ENCODE peak calls at places on chromosomes 13 and 19, in seven cellular contexts. J is PC-3, B is MM.1S, T is fibroblast of lung, X is HCT116, O is neural progenitor cell, P is mammary epithelial cell. Y is an unnamed sample.
A peak's percentile ranks its signal among the peaks of the same experiment; 100 is the strongest.

GRCh38 chr19:2977001-2977685 is at the start of gene TLE6:
- DNase-seq in P (peak; percentile 94), T (peak; percentile 90), J (peak; percentile 91), X (peak; percentile 91), O (peak; percentile 98), B (peak; percentile 87), Y (peak; percentile 95)

GRCh38 chr19:11106477-11106876 is 17.2 kb downstream of the LDLR start:
- DNase-seq in T (no peak), B (no peak), X (no peak), P (no peak), O (no peak), J (no peak), Y (no peak)

GRCh38 chr13:24274452-24274971 is 34.9 kb upstream of the C1QTNF9 start:
- DNase-seq in B (no peak), O (no peak), T (no peak), J (no peak), P (peak; percentile 6), X (no peak), Y (peak; percentile 54)

GRCh38 chr19:55189424-55189823 is 9.3 kb upstream of the SYT5 start:
- DNase-seq in P (peak; percentile 100), J (peak; percentile 99), O (no peak), B (no peak), X (peak; percentile 88), T (peak; percentile 96), Y (no peak)

GRCh38 chr19:33406521-33407139 is 33.1 kb downstream of the CEBPG start:
- DNase-seq in B (peak; percentile 33), J (peak; percentile 73), P (peak; percentile 28), T (peak; percentile 21), X (peak; percentile 32), O (peak; percentile 84), Y (peak; percentile 71)

GRCh38 chr13:102846261-102847015 is 606 bp downstream of the ERCC5 start:
- DNase-seq in P (peak; percentile 35), O (peak; percentile 33), J (peak; percentile 34), X (peak; percentile 8), T (peak; percentile 41), B (peak; percentile 45), Y (peak; percentile 66)

GRCh38 chr19:18846862-18847515 is 15.2 kb downstream of the UPF1 start:
- DNase-seq in J (peak; percentile 74), O (peak; percentile 91), T (peak; percentile 59), P (peak; percentile 59), B (peak; percentile 30), X (no peak), Y (peak; percentile 82)

GRCh38 chr13:65336916-65337315 is 1893.2 kb downstream of the PCDH9 start:
- DNase-seq in X (no peak), O (no peak), B (no peak), T (peak; percentile 73), J (no peak), P (no peak), Y (peak; percentile 14)

GRCh38 chr13:44410328-44410859 is 36.8 kb downstream of the SERP2 start:
- DNase-seq in X (no peak), B (no peak), P (no peak), O (no peak), J (no peak), T (no peak), Y (no peak)

GRCh38 chr13:30892966-30893365 is 13.1 kb upstream of the MEDAG start:
- DNase-seq in J (peak; percentile 38), T (peak; percentile 56), B (no peak), P (no peak), O (peak; percentile 74), X (peak; percentile 77), Y (peak; percentile 53)

GRCh38 chr19:37007587-37008220 is 70.5 kb upstream of the ZNF420 start:
- DNase-seq in J (no peak), B (no peak), X (no peak), P (peak; percentile 13), T (peak; percentile 51), O (no peak), Y (peak; percentile 28)

GRCh38 chr13:40187324-40187795 is 479.1 kb downstream of the FOXO1 start:
- DNase-seq in T (no peak), J (no peak), P (no peak), X (no peak), B (no peak), O (no peak), Y (no peak)

GRCh38 chr19:34336781-34337271 is 28.2 kb upstream of the GPI start:
- DNase-seq in J (peak; percentile 32), X (peak; percentile 8), B (peak; percentile 45), P (peak; percentile 16), T (no peak), O (peak; percentile 56), Y (peak; percentile 57)

GRCh38 chr19:51121257-51121656 is 3.4 kb upstream of the SIGLEC9 start:
- DNase-seq in X (no peak), P (no peak), B (no peak), O (no peak), T (no peak), J (no peak), Y (no peak)

GRCh38 chr19:52094526-52094925 is 1.0 kb downstream of the ZNF841 start:
- DNase-seq in X (no peak), T (no peak), B (no peak), O (peak; percentile 1), P (no peak), J (no peak), Y (no peak)

GRCh38 chr19:41886761-41887710 is 4.1 kb downstream of the ARHGEF1 start:
- DNase-seq in B (no peak), T (no peak), P (peak; percentile 81), X (no peak), J (no peak), O (no peak), Y (peak; percentile 75)

GRCh38 chr13:113364371-113364932 is 522 bp upstream of the GRTP1 start:
- DNase-seq in T (no peak), B (no peak), X (no peak), O (no peak), J (no peak), P (no peak), Y (no peak)

GRCh38 chr19:47891923-47892666 is 6.0 kb upstream of the SULT2A1 start:
- DNase-seq in P (no peak), X (no peak), T (peak; percentile 12), O (peak; percentile 77), J (no peak), B (no peak), Y (no peak)

GRCh38 chr13:112052213-112052612 is 14.7 kb upstream of the SOX1 start:
- DNase-seq in X (no peak), J (no peak), P (no peak), O (no peak), B (no peak), T (no peak), Y (no peak)
- TF ChIP-seq EZH2 in X (no peak), J (no peak), P (no peak), O (no peak), B (no peak), T (no peak), Y (no peak)

GRCh38 chr13:42048625-42049453 is at the start of gene DGKH:
- DNase-seq in P (peak; percentile 80), T (peak; percentile 77), J (peak; percentile 61), O (peak; percentile 89), B (peak; percentile 36), X (peak; percentile 33), Y (peak; percentile 83)
- TF ChIP-seq CTCF in P (peak; percentile 20), T (peak; percentile 7), J (peak; percentile 29), O (peak; percentile 27), B (peak; percentile 9), X (no peak), Y (no peak)

DNA sequence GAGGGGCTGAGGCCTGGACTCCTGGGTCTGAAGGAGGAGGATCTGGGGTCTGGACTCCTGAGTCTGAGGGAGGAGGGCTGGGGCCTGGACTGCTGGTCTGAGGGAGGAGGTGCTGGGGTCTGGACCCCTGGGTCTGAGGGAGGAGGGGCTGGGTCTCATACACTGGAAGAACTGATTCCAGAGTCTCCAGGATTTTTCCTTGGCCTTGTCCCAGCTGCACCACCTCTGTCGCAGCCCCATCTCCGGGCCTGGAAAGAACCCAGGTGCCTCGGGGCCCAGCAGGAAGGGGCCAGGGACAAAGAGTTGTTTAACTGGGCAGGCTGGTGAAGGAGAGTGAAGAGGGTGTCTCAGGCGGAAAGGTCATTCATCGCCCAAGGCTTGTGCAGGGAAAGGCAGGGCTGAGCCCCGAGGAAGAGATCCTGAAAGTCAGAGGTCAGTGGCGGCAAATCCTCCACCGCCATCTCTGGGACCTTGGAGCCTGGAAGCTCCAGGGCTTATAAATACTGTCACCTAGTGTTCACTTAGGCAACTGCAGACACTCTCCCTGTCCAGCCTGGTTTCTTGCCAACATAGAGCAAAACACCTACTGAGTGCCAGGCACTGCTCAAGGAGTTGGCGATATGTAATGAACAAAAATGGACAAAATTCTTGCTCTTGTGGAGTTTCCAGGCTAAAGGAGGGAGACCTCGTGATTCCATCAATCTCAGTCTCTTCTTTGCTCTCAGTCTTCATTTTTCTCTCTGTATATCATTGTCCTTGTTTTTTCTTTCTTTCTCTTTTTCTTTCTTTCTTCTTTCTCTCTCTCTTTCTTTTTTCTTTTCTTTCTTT is 4.4 kb upstream of the KCNN4 start:
- DNase-seq in J (peak; percentile 84), X (peak; percentile 79), B (peak; percentile 79), P (peak; percentile 67), O (peak; percentile 86), T (peak; percentile 60), Y (peak; percentile 70)
- H3K27ac ChIP-seq in J (peak overlapping the region; percentile 98), X (peak overlapping the region; percentile 94), B (peak overlapping the region; percentile 60), P (peak overlapping the region; percentile 88), O (no peak overlapping the region), T (peak overlapping the region; percentile 54), Y (no peak overlapping the region)

GRCh38 chr19:39252458-39252857 is 3.8 kb upstream of the IFNL4 start:
- DNase-seq in X (no peak), B (no peak), T (no peak), O (no peak), P (no peak), J (no peak), Y (no peak)

GRCh38 chr19:39251081-39251480 is 2.4 kb upstream of the IFNL4 start:
- DNase-seq in O (no peak), J (no peak), X (no peak), P (no peak), T (no peak), B (no peak), Y (no peak)

GRCh38 chr19:39247701-39248664 is 673 bp downstream of the IFNL4 start:
- DNase-seq in X (no peak), T (peak; percentile 23), P (no peak), O (peak; percentile 67), J (no peak), B (no peak), Y (no peak)

GRCh38 chr19:39248806-39249205 is at the start of gene IFNL4:
- DNase-seq in T (no peak), P (no peak), O (no peak), J (no peak), B (no peak), X (no peak), Y (no peak)

DNA sequence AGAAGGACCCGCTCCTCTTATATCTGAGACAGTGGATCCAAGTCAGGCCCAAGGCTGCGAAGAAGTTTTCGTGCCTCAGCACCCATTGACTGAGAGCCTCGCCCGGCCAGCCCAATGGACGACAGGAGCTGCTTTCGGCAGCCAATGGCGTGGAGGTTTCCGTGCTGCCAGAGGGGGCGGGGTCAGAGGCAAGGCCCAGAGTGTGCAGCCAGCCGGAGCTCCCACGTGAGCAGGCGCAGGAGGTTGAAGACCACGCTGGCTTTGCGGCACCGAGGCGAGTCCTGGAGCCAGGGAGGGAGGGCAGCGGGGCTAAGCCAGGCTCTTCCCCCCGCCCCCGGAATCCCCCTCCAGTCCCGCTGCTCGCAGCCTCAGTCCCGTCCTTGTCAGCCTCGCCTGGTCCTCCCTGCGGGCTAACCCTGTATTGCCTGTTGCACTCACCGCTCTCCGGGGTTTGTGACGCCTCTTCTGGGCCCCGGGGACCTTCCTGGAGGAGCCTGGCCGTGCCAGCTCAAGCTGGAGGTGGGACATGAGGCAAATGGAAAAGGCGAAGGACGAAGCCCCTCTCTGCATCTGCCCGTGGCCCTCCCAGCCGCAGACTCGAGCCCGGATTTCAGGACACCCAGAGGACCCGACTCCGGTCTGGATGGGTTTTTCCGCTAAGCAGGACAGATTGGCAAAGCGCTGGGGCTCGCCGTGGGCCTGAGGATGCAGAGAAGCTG is 1.5 kb downstream of the IFNL4 start:
- DNase-seq in T (peak; percentile 12), O (peak; percentile 59), P (no peak), B (no peak), X (no peak), J (no peak), Y (peak; percentile 45)
- TF ChIP-seq EZH2 in T (no peak), O (no peak), P (peak; percentile 23), B (no peak), X (no peak), J (no peak), Y (no peak)